ENCODE peak calls at places on chromosome 18, in eight cellular contexts. H, L, J, M, Y, Q, F and Z are unnamed samples.

GRCh38 chr18:5488844-5489243 is 55.0 kb downstream of the EPB41L3 start:
- DNase-seq in M (no peak), Y (no peak), Q (no peak), H (peak; percentile 9), F (no peak), J (no peak), L (no peak), Z (no peak)

GRCh38 chr18:3931542-3932112 is 481.7 kb downstream of the TGIF1 start:
- DNase-seq in J (no peak), Q (no peak), H (no peak), F (peak; percentile 4), L (no peak), Y (no peak), M (no peak), Z (no peak)

GRCh38 chr18:58649966-58650816 is 21.1 kb upstream of the MALT1 start:
- DNase-seq in J (no peak), Q (no peak), Y (no peak), F (no peak), H (no peak), M (no peak), L (no peak), Z (no peak)

GRCh38 chr18:24043403-24043802 is 28.8 kb downstream of the TTC39C start:
- DNase-seq in M (no peak), H (no peak), L (no peak), Q (no peak), J (no peak), Y (no peak), F (no peak), Z (no peak)

GRCh38 chr18:36493349-36494281 is 196.1 kb downstream of the FHOD3 start:
- DNase-seq in Y (no peak), Q (no peak), J (no peak), L (no peak), F (no peak), H (peak; percentile 88), M (no peak), Z (no peak)

GRCh38 chr18:61894751-61895524 is 2.1 kb upstream of the RNF152 start:
- DNase-seq in Q (no peak), M (no peak), L (no peak), J (no peak), H (no peak), Y (peak; percentile 2), F (no peak), Z (no peak)

GRCh38 chr18:33210575-33211189 is 229.8 kb downstream of the CCDC178 start:
- DNase-seq in M (peak; percentile 58), F (peak; percentile 14), J (peak; percentile 69), H (peak; percentile 52), Q (no peak), Y (no peak), L (peak; percentile 70), Z (no peak)

GRCh38 chr18:8288447-8289213 is 320.6 kb upstream of the RAB12 start:
- DNase-seq in L (peak; percentile 32), J (no peak), M (no peak), F (no peak), Y (no peak), Q (no peak), H (no peak), Z (no peak)

GRCh38 chr18:59881728-59882685 is 17.8 kb upstream of the PMAIP1 start:
- DNase-seq in H (peak; percentile 66), L (no peak), Y (no peak), J (no peak), M (peak; percentile 92), Q (no peak), F (peak; percentile 50), Z (no peak)

GRCh38 chr18:66749475-66750035 is 145.7 kb upstream of the CDH19 start:
- DNase-seq in H (no peak), M (no peak), J (no peak), Q (no peak), Y (no peak), L (no peak), F (no peak), Z (no peak)

GRCh38 chr18:4017479-4017878 is 437.6 kb downstream of the DLGAP1 start:
- DNase-seq in L (no peak), Q (no peak), H (peak; percentile 1), F (no peak), Y (no peak), J (no peak), M (no peak), Z (no peak)